ENCODE peak calls at places on chromosome 1, in five cellular contexts. P, J, K, A and R are unnamed samples. For H3K4me1, the result is how much of the 10 kb centered on the place peaks cover.

GRCh38 chr1:89081005-89081404 is 16.0 kb upstream of the GBP1 start:
- DNase-seq in P (no peak), A (no peak), J (no peak), K (no peak), R (no peak)

GRCh38 chr1:231240531-231240882 is 505 bp upstream of the GNPAT start:
- DNase-seq in J (no peak), K (no peak), A (peak), P (no peak), R (no peak)

GRCh38 chr1:62487956-62488355 is 51.1 kb downstream of the USP1 start:
- DNase-seq in J (no peak), P (no peak), K (no peak), A (no peak), R (no peak)

GRCh38 chr1:93732514-93732913 is 50.9 kb upstream of the BCAR3 start:
- DNase-seq in K (no peak), J (no peak), A (no peak), P (no peak), R (no peak)

GRCh38 chr1:151547119-151547899 is 7.2 kb downstream of the TUFT1 start:
- DNase-seq in J (peak), P (peak), K (no peak), A (peak), R (peak)

GRCh38 chr1:7558041-7558461 is 213.0 kb upstream of the VAMP3 start:
- DNase-seq in P (no peak), A (no peak), K (peak), J (no peak), R (no peak)

GRCh38 chr1:45545019-45545493 is 5.6 kb upstream of the AKR1A1 start:
- DNase-seq in A (no peak), P (no peak), J (no peak), K (no peak), R (no peak)

GRCh38 chr1:201376464-201377374 is 761 bp downstream of the TNNT2 start:
- DNase-seq in A (peak), J (peak), P (peak), K (no peak), R (no peak)

GRCh38 chr1:40907899-40908298 is 45.7 kb upstream of the CITED4 start:
- DNase-seq in P (no peak), J (no peak), K (no peak), A (no peak), R (no peak)

GRCh38 chr1:113534130-113534817 is 144.0 kb downstream of the MAGI3 start:
- DNase-seq in K (no peak), P (no peak), A (no peak), J (no peak), R (no peak)

GRCh38 chr1:75276385-75276784 is 142.2 kb downstream of the LHX8 start:
- DNase-seq in A (no peak), J (no peak), P (no peak), K (no peak), R (no peak)

GRCh38 chr1:119286587-119287181 is 81.9 kb upstream of the HAO2 start:
- DNase-seq in A (peak), K (no peak), P (no peak), J (peak), R (no peak)

GRCh38 chr1:15902882-15903281 is 55.4 kb downstream of the SPEN start:
- DNase-seq in J (no peak), K (no peak), A (no peak), P (no peak), R (no peak)

GRCh38 chr1:15660151-15660550 is 24.0 kb upstream of the PLEKHM2 start:
- DNase-seq in K (no peak), P (no peak), J (no peak), A (no peak), R (no peak)

GRCh38 chr1:167081594-167081993 is 8.6 kb downstream of the GPA33 start:
- DNase-seq in J (no peak), K (no peak), A (no peak), P (no peak), R (no peak)

GRCh38 chr1:13871413-13871812 is 171.4 kb downstream of the PRDM2 start:
- DNase-seq in K (no peak), P (no peak), A (no peak), J (no peak), R (no peak)

GRCh38 chr1:213484333-213484732 is 433.3 kb downstream of the RPS6KC1 start:
- DNase-seq in J (no peak), A (no peak), P (no peak), K (no peak), R (no peak)

GRCh38 chr1:215568287-215568692 is 1.2 kb downstream of the KCTD3 start:
- DNase-seq in J (no peak), K (no peak), A (peak), P (peak), R (no peak)

GRCh38 chr1:81800741-81801031 is at the start of gene ADGRL2:
- DNase-seq in J (no peak), K (peak), A (no peak), P (no peak), R (no peak)

GRCh38 chr1:178541829-178542553 is 29.1 kb downstream of the TEX35 start:
- DNase-seq in P (peak), A (peak), K (peak), J (peak), R (peak)

GRCh38 chr1:69739181-69739580 is 171.5 kb downstream of the LRRC7 start:
- DNase-seq in A (no peak), P (no peak), J (no peak), K (no peak), R (no peak)

GRCh38 chr1:201626629-201627275 is 87.8 kb downstream of the NAV1 start:
- DNase-seq in K (no peak), J (no peak), P (no peak), A (no peak), R (no peak)

GRCh38 chr1:52562766-52563165 is 9.9 kb upstream of the TUT4 start:
- DNase-seq in K (no peak), P (no peak), A (no peak), J (no peak), R (no peak)

GRCh38 chr1:192846950-192847349 is 38.1 kb downstream of the RGS2 start:
- DNase-seq in P (no peak), K (no peak), A (no peak), J (no peak), R (no peak)

GRCh38 chr1:188762344-188762743 is 1715.3 kb downstream of the BRINP3 start:
- DNase-seq in P (no peak), J (no peak), A (no peak), K (no peak), R (no peak)

GRCh38 chr1:214372092-214372491 is 91.1 kb downstream of the SMYD2 start:
- DNase-seq in J (no peak), P (no peak), K (no peak), A (no peak), R (no peak)

GRCh38 chr1:33211972-33212371 is 30.1 kb upstream of the TRIM62 start:
- DNase-seq in A (no peak), P (no peak), K (no peak), J (no peak), R (no peak)

DNA sequence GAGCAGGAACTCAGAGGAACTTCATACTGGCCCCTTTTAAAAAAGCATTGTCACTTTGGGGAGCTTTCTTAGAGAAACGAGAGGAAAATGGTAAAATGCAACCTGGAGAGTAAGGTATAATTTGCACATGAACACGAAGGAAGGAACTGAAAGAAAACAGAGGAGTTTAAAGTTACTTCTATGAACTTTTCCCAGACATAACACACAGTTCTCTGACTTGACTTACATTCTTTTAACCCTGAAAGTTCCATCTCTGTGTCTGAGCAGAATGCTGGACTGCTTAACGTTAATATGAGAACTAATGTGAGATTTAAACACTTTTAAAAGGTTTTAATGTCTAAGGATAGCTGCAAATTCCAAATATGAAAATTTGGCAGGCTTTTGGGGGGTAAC is 102.3 kb downstream of the NFIA start:
- DNase-seq in P (no peak), J (no peak), A (no peak), K (no peak), R (no peak)
- H3K4me3 ChIP-seq in P (no peak), J (peak), A (peak), K (no peak), R (peak)

GRCh38 chr1:19262728-19263127 is 11.1 kb downstream of the MRTO4 start:
- DNase-seq in A (no peak), P (no peak), K (no peak), J (no peak), R (no peak)
- TF ChIP-seq POLR2A in A (no peak), P (no peak), K (no peak), J (no peak), R (no peak)

GRCh38 chr1:2297246-2298011 is 69.3 kb downstream of the SKI start:
- DNase-seq in J (no peak), K (no peak), P (no peak), A (no peak), R (no peak)
- H3K4me1 ChIP-seq in J (under half), K (half or more), P (under half), A (under half), R (under half)

GRCh38 chr1:60759257-60759656 is 323.1 kb upstream of the NFIA start:
- DNase-seq in K (no peak), J (no peak), A (peak), P (peak), R (no peak)

GRCh38 chr1:60757485-60757884 is 324.9 kb upstream of the NFIA start:
- DNase-seq in A (no peak), K (no peak), P (no peak), J (no peak), R (no peak)

DNA sequence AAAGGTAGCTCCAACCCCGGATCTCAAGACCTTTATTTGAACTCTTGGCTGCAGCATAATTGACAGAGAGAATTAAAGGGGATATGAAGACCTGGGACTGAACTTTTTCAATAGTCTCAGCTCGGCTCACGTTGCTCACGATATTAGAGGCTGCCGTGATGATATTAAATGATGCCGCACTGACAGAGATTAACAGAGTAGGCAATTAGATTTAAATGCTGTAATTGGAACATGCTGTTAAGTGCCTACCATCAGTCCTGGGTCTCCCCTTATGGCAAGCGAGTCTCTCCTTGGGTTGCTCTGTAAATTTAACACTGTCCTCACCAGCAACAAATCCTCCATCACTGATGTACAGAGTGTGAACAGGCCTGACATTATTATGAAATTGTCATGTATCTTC is 328.9 kb upstream of the NFIA start:
- DNase-seq in A (no peak), J (no peak), P (no peak), K (no peak), R (no peak)
- H3K4me3 ChIP-seq in A (no peak), J (no peak), P (no peak), K (no peak), R (no peak)

GRCh38 chr1:181105134-181106021 is 16.9 kb downstream of the IER5 start:
- DNase-seq in P (peak), A (peak), J (peak), K (peak), R (peak)
- TF ChIP-seq POLR2A in P (peak), A (peak), J (peak), K (peak), R (peak)

GRCh38 chr1:54342306-54342705 is 63.9 kb downstream of the SSBP3 start:
- DNase-seq in J (peak), A (no peak), P (no peak), K (no peak), R (no peak)
- H3K4me1 ChIP-seq in J (under half), A (under half), P (under half), K (half or more), R (under half)

GRCh38 chr1:153741946-153742345 is 14.1 kb downstream of the INTS3 start:
- DNase-seq in A (no peak), P (no peak), J (no peak), K (no peak), R (no peak)
- H3K4me3 ChIP-seq in A (no peak), P (no peak), J (no peak), K (no peak), R (no peak)

GRCh38 chr1:99850458-99850974 is 355 bp downstream of the AGL start:
- DNase-seq in J (no peak), P (no peak), A (no peak), K (no peak), R (no peak)

GRCh38 chr1:99852648-99853047 is 2.5 kb downstream of the AGL start:
- DNase-seq in A (no peak), J (no peak), K (no peak), P (no peak), R (no peak)

GRCh38 chr1:99849413-99849743 is 783 bp upstream of the AGL start:
- DNase-seq in K (no peak), A (no peak), P (no peak), J (peak), R (no peak)

GRCh38 chr1:99851850-99852454 is 1.8 kb downstream of the AGL start:
- DNase-seq in P (no peak), A (no peak), K (no peak), J (no peak), R (no peak)

DNA sequence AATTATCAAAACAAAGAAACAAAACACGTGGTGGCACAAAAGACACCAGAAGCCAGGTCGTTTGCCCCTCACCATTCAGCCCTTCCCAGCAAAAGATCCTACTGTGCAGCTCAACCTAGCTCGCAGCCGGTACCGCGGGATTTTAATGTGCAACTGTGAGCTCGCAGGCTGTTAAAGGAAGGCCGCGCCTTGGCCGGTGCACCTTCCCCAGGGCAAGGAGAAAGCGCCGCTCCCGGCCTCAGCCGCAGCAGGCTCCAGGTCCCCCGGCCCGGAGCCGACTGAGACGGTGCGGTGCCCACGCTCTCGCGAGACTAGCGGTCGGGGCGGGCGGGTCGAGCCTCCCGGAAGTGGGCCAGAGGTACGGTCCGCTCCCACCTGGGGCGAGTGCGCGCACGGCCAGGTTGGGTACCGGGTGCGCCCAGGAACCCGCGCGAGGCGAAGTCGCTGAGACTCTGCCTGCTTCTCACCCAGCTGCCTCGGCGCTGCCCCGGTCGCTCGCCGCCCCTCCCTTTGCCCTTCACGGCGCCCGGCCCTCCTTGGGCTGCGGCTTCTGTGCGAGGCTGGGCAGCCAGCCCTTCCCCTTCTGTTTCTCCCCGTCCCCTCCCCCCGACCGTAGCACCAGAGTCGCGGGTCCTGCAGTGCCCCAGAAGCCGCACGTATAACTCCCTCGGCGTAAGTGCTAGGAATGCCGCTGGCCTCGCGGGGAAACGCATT is at the start of gene AGL:
- DNase-seq in P (peak), J (peak), A (peak), K (peak), R (peak)
- TF ChIP-seq POLR2A in P (peak), J (peak), A (peak), K (peak), R (peak)

GRCh38 chr1:55746710-55747109 is 531.5 kb upstream of the USP24 start:
- DNase-seq in J (no peak), A (no peak), P (no peak), K (no peak), R (no peak)
- H3K4me1 ChIP-seq in J (under half), A (under half), P (under half), K (under half), R (under half)